ENCODE peak calls at places on chromosomes 3 and 15, in ten cellular contexts. R is IMR-90; X is stomach; A is CD8-positive, alpha-beta T cell; U is pancreas; M is HCT116; H is CD4-positive, alpha-beta memory T cell; L is psoas muscle; W is Panc1; V is SK-N-SH. N is an unnamed sample.

GRCh38 chr15:92968926-92969664 is 69.0 kb downstream of the CHD2 start:
- DNase-seq in R (no peak), X (no peak), A (no peak), U (no peak), M (no peak), H (no peak), L (no peak), W (no peak), V (no peak), N (no peak)

GRCh38 chr15:82850731-82851130 is 41.3 kb downstream of the WHAMM start:
- DNase-seq in R (no peak), X (peak; percentile 3), A (peak; percentile 31), U (peak; percentile 11), M (no peak), H (no peak), L (no peak), W (no peak), V (peak; percentile 82), N (no peak)

GRCh38 chr3:134809412-134810051 is 14.5 kb downstream of the EPHB1 start:
- DNase-seq in R (no peak), X (no peak), A (no peak), U (no peak), M (no peak), H (no peak), L (no peak), W (no peak), V (no peak), N (peak; percentile 97)

GRCh38 chr3:99872633-99873254 is 55.1 kb downstream of the CMSS1 start:
- DNase-seq in R (no peak), X (no peak), A (no peak), U (no peak), M (no peak), H (no peak), L (no peak), W (no peak), V (no peak), N (no peak)

GRCh38 chr15:38612159-38612863 is 47.7 kb upstream of the RASGRP1 start:
- DNase-seq in R (no peak), X (no peak), A (no peak), U (no peak), M (no peak), H (peak; percentile 4), L (no peak), W (no peak), V (no peak), N (no peak)

GRCh38 chr3:105662326-105662725 is 206.5 kb downstream of the CBLB start:
- DNase-seq in R (no peak), X (no peak), A (no peak), U (no peak), M (no peak), H (no peak), L (no peak), W (no peak), V (no peak), N (no peak)

GRCh38 chr3:77039606-77040553 is at the start of gene ROBO2:
- DNase-seq in R (peak; percentile 2), X (no peak), A (no peak), U (peak; percentile 12), M (no peak), H (no peak), L (peak; percentile 42), W (no peak), V (peak; percentile 81), N (peak; percentile 11)

GRCh38 chr15:26048669-26049068 is 185.5 kb upstream of the ATP10A start:
- DNase-seq in R (no peak), X (no peak), A (no peak), U (no peak), M (no peak), H (no peak), L (no peak), W (no peak), V (no peak), N (no peak)

GRCh38 chr15:71612869-71613268 is 197.5 kb upstream of the NR2E3 start:
- DNase-seq in R (no peak), X (no peak), A (no peak), U (no peak), M (no peak), H (no peak), L (no peak), W (no peak), V (no peak), N (no peak)

GRCh38 chr3:188583476-188584161 is 429.7 kb downstream of the LPP start:
- DNase-seq in R (peak; percentile 29), X (no peak), A (no peak), U (no peak), M (no peak), H (no peak), L (no peak), W (no peak), V (no peak), N (peak; percentile 73)

DNA sequence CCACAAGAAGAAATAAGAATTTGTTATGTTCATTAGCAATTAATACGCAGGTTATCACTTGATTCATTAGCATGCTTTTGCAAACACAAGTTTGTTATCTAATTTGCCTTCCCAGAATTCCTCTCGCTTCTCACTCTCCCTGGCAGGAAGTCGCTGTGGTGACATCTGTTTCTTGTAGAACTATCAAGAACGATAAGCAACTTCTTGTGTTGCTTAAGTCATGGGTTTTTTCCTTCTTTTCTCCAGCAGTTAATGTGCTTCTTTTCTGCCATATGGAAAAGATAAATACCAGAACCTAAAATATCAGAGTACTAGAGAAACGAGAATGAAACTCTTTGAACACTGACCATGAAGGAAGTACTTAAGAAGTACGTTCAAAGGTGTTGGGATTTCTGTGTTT is 99.8 kb upstream of the CHMP2B start:
- DNase-seq in R (no peak), X (no peak), A (no peak), U (no peak), M (no peak), H (no peak), L (no peak), W (no peak), V (no peak), N (no peak)
- H3K27ac ChIP-seq in R (no peak overlapping the region), X (no peak overlapping the region), A (no peak overlapping the region), U (no peak overlapping the region), M (no peak overlapping the region), H (no peak overlapping the region), L (no peak overlapping the region), W (no peak overlapping the region), V (no peak overlapping the region), N (no peak overlapping the region)

GRCh38 chr3:52202384-52203077 is 4.6 kb downstream of the ALAS1 start:
- DNase-seq in R (no peak), X (no peak), A (no peak), U (no peak), M (no peak), H (no peak), L (no peak), W (no peak), V (no peak), N (peak; percentile 32)
- H3K36me3 ChIP-seq in R (peaks cover 54% of the 10 kb centered on the region), X (peaks cover 73% of the 10 kb centered on the region), A (peaks cover 39% of the 10 kb centered on the region), U (peaks cover 9% of the 10 kb centered on the region), M (peaks cover 53% of the 10 kb centered on the region), H (peaks cover 52% of the 10 kb centered on the region), L (peaks cover 86% of the 10 kb centered on the region), W (peaks cover 21% of the 10 kb centered on the region), V (peaks cover 70% of the 10 kb centered on the region), N (peaks cover 33% of the 10 kb centered on the region)

GRCh38 chr15:40091861-40092415 is 16.7 kb downstream of the BMF start:
- DNase-seq in R (no peak), X (no peak), A (no peak), U (no peak), M (no peak), H (no peak), L (no peak), W (no peak), V (no peak), N (no peak)
- H3K27ac ChIP-seq in R (peak overlapping the region; percentile 88), X (no peak overlapping the region), A (no peak overlapping the region), U (no peak overlapping the region), M (no peak overlapping the region), H (no peak overlapping the region), L (peak overlapping the region; percentile 77), W (no peak overlapping the region), V (peak overlapping the region; percentile 76), N (no peak overlapping the region)

GRCh38 chr3:162139841-162140240 is 643.2 kb downstream of the OTOL1 start:
- DNase-seq in R (no peak), X (no peak), A (no peak), U (no peak), M (no peak), H (no peak), L (no peak), W (no peak), V (no peak), N (no peak)

GRCh38 chr3:162138509-162138908 is 641.9 kb downstream of the OTOL1 start:
- DNase-seq in R (no peak), X (no peak), A (no peak), U (no peak), M (no peak), H (no peak), L (no peak), W (no peak), V (no peak), N (no peak)

GRCh38 chr3:162141232-162141631 is 644.6 kb downstream of the OTOL1 start:
- DNase-seq in R (peak; percentile 77), X (no peak), A (no peak), U (no peak), M (no peak), H (no peak), L (no peak), W (no peak), V (no peak), N (no peak)

GRCh38 chr3:162143181-162143580 is 646.6 kb downstream of the OTOL1 start:
- DNase-seq in R (peak; percentile 9), X (no peak), A (no peak), U (no peak), M (no peak), H (no peak), L (no peak), W (no peak), V (no peak), N (no peak)

GRCh38 chr3:162142511-162142910 is 645.9 kb downstream of the OTOL1 start:
- DNase-seq in R (peak; percentile 70), X (no peak), A (no peak), U (no peak), M (no peak), H (no peak), L (no peak), W (no peak), V (no peak), N (no peak)
- H3K36me3 ChIP-seq in R (no peaks in the 10 kb centered on the region), X (no peaks in the 10 kb centered on the region), A (no peaks in the 10 kb centered on the region), U (no peaks in the 10 kb centered on the region), M (no peaks in the 10 kb centered on the region), H (no peaks in the 10 kb centered on the region), L (no peaks in the 10 kb centered on the region), W (no peaks in the 10 kb centered on the region), V (no peaks in the 10 kb centered on the region), N (no peaks in the 10 kb centered on the region)